ENCODE peak calls at places on chromosomes 5 and 9, in seven cellular contexts. J, O, C, Z, V, A and L are unnamed samples.

GRCh38 chr9:37421914-37422288 is 595 bp upstream of the GRHPR start:
- DNase-seq in V (no peak), J (peak; percentile 32), O (no peak), A (no peak), C (no peak), Z (no peak), L (no peak)

GRCh38 chr5:36150676-36151433 is 832 bp downstream of the LMBRD2 start:
- DNase-seq in O (no peak), C (peak; percentile 57), Z (no peak), J (peak; percentile 36), V (no peak), A (peak; percentile 74), L (no peak)

GRCh38 chr5:138349842-138350635 is 2.4 kb upstream of the KDM3B start:
- DNase-seq in O (no peak), Z (no peak), V (no peak), A (no peak), C (no peak), J (no peak), L (no peak)

GRCh38 chr5:78699565-78700143 is 51.1 kb upstream of the LHFPL2 start:
- DNase-seq in C (no peak), V (no peak), J (peak; percentile 57), A (no peak), Z (peak; percentile 11), O (no peak), L (no peak)

GRCh38 chr5:16051246-16051645 is 128.3 kb downstream of the MARCHF11 start:
- DNase-seq in J (no peak), A (no peak), O (no peak), C (no peak), Z (no peak), V (no peak), L (no peak)

GRCh38 chr5:102875672-102876071 is 120.6 kb downstream of the PAM start:
- DNase-seq in O (no peak), V (no peak), C (no peak), A (no peak), Z (no peak), J (no peak), L (no peak)

GRCh38 chr5:96177303-96177869 is 215.7 kb upstream of the ELL2 start:
- DNase-seq in V (no peak), C (peak; percentile 15), A (no peak), Z (no peak), J (no peak), O (no peak), L (no peak)

GRCh38 chr9:27117489-27118135 is 8.6 kb downstream of the TEK start:
- DNase-seq in C (no peak), A (no peak), V (no peak), J (peak; percentile 70), Z (no peak), O (no peak), L (no peak)

GRCh38 chr9:18379073-18379811 is 94.7 kb upstream of the ADAMTSL1 start:
- DNase-seq in V (no peak), J (no peak), A (peak; percentile 63), O (no peak), Z (no peak), C (no peak), L (no peak)

GRCh38 chr9:107539427-107540154 is 50.0 kb upstream of the KLF4 start:
- DNase-seq in J (no peak), Z (no peak), O (no peak), A (peak; percentile 80), C (no peak), V (no peak), L (no peak)

GRCh38 chr5:147661576-147661975 is 121.0 kb downstream of the JAKMIP2 start:
- DNase-seq in V (no peak), C (no peak), A (no peak), J (no peak), O (no peak), Z (no peak), L (no peak)

GRCh38 chr9:6040077-6040476 is 24.7 kb upstream of the RANBP6 start:
- DNase-seq in A (no peak), O (no peak), Z (no peak), J (no peak), C (no peak), V (no peak), L (no peak)

GRCh38 chr5:135721548-135722090 is 112.8 kb upstream of the SLC25A48 start:
- DNase-seq in J (no peak), A (no peak), O (no peak), C (no peak), V (no peak), Z (no peak), L (no peak)

GRCh38 chr5:32443145-32443540 is 1.4 kb downstream of the ZFR start:
- DNase-seq in V (no peak), C (peak; percentile 17), Z (no peak), A (peak; percentile 16), O (no peak), J (no peak), L (no peak)

GRCh38 chr5:2441496-2442180 is 309.8 kb downstream of the IRX2 start:
- DNase-seq in O (no peak), C (no peak), V (no peak), J (peak; percentile 78), Z (no peak), A (no peak), L (no peak)

GRCh38 chr5:72436796-72437471 is 70.3 kb downstream of the ZNF366 start:
- DNase-seq in O (no peak), A (no peak), J (no peak), C (no peak), V (no peak), Z (no peak), L (no peak)

GRCh38 chr9:87479801-87480201 is 17.9 kb upstream of the DAPK1 start:
- DNase-seq in A (no peak), Z (peak; percentile 78), C (no peak), V (peak; percentile 11), J (no peak), O (no peak), L (peak; percentile 53)

GRCh38 chr5:141760193-141760592 is 78.2 kb upstream of the ARAP3 start:
- DNase-seq in V (no peak), A (no peak), O (no peak), Z (no peak), C (no peak), J (no peak), L (no peak)

DNA sequence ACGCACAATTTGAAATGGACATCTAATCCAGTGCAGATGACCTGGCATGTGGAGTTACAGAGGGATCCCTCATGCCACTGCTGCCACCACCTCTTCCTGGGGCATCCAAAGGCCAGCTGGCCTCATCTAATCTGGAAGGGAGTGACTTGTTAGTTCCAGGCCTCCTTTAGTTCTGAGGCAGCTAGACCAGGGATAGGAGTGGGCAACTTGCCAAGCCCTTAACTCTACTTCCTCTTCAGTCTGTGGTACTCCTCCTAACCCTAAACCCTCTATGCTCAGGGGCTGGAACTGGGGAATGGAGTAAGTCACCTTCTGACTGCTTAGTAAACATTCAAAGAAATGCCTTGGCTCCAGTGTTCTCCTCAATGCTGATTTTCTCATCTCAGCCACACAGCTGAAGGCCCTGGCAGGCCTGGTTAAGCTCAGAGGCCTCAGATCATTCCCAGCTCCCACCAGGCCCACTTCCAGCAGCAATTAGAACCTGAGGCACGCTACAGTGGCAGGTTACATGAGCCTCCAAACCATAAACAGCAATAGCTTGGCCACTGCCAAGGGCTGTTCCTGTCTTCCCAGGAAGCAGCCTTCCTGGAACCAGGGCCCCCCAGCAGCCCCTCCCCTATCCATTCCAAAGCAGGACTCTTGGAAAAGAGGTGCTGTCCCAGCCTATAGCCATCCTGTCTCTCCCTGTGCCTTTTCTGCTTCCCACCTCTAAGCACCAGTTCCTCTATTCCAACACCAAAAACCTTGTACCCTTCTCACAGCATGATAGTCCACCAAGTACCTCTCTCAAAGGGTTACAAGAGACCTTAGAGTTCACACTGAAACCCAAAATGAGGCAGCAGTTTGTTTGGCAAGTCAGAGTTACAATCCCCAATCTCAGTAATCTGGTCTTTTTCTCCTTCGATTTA is 2.0 kb downstream of the EIF4EBP3 start:
- DNase-seq in A (no peak), C (peak; percentile 71), O (no peak), Z (peak; percentile 88), J (peak; percentile 86), V (peak; percentile 32), L (no peak)
- TF ChIP-seq POLR2AphosphoS5 in A (no peak), C (peak; percentile 33), O (no peak), Z (peak; percentile 20), J (peak; percentile 66), V (peak; percentile 48), L (no peak)

DNA sequence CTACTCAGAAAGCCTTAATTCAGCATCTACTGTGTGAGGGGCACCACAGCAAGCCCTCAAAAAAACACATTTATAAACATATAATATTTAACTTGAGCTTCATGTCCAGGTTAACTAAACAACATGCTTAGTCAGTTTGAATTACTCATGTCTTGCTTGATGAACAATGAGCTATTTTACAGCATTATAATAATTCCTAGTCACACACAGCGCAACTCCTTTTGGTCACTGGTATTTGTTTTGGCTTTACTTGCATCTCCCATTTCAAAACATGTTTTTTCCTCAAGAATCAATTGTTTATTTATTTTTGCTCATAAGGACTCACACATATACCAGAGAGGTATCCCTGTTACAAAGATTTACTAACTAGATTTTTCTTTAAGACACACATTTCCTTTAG is 616.7 kb upstream of the DAB2 start:
- DNase-seq in O (no peak), V (no peak), A (no peak), J (no peak), C (no peak), Z (no peak), L (no peak)
- TF ChIP-seq POLR2AphosphoS5 in O (no peak), V (no peak), A (no peak), J (no peak), C (no peak), Z (no peak), L (no peak)

DNA sequence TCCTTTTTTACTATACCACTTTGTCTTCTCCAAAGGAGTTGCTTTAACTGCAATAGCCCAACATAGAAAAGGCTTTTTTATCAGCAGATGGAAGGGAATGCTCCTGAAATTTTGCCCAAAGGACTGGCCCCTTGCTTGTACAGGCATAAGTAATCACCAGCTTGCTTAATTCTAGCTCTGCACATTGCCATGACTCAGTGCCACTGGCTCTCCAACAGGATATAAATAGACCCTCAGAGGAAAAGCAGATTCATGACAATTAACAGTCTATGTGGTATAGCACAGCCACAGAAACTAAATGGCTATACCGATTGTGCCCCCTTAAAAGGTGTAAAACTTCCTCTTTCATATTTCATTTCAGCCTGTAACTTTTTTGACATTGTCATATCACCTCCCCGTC is 227.0 kb downstream of the ZNF608 start:
- DNase-seq in O (no peak), J (no peak), V (no peak), Z (no peak), C (no peak), A (no peak), L (no peak)
- TF ChIP-seq POLR2AphosphoS5 in O (no peak), J (no peak), V (no peak), Z (no peak), C (no peak), A (no peak), L (no peak)

DNA sequence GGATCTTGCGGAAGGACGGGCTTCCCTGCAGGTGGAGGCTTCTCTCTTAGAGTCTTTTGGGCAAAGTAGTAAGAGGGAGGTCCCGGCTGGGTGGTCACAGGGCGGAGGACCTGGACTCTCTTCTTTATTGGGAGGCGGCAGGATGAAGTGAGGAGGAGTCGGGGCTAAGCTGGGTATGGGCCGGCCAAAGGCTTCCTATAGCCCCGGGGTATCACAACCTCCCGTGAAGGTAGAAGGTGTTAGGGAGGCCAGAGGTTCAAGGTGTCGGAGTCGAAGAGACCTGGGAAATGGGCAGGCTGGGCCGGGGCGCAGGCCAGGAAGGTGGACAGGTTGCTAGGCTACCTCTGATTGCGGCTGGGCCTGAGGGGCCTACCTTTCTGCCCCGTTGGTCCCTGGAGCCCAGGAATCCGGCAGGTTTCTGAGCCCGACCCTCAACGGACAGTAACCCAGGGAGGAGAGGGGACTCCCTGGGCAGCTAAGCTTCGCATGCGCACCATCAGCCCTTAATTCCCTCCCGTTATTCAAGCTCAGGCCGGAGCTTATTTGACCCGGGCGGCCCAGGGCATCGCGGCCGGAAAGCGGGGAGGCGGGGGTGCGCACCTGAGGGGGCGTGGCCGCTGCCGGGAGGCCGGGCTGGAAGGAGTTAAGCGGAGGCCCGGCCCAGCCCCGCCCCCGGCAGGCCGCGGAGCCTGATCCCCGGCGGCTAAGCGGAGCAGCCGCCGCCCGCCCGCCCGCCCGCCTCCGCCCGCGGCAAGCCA is at the start of gene TESK1:
- DNase-seq in O (peak; percentile 76), C (peak; percentile 90), V (peak; percentile 82), A (peak; percentile 93), J (peak; percentile 89), Z (no peak), L (peak; percentile 94)
- TF ChIP-seq POLR2AphosphoS5 in O (no peak), C (no peak), V (no peak), A (peak; percentile 37), J (peak; percentile 13), Z (no peak), L (no peak)